ENCODE peak calls at places on chromosomes 11 and 22, in ten cellular contexts. N, P, I, W, D, J, Z, F, C and M are unnamed samples.

GRCh38 chr11:1205121-1205986 is 17.5 kb upstream of the MUC5B start:
- DNase-seq in C (no peak), P (peak), W (no peak), F (no peak), J (no peak), I (no peak), N (no peak), D (no peak), Z (no peak), M (no peak)

GRCh38 chr22:46897246-46897623 is 134.8 kb downstream of the TBC1D22A start:
- DNase-seq in N (no peak), P (peak), D (no peak), W (no peak), F (no peak), I (no peak), C (no peak), Z (no peak), J (no peak), M (no peak)

GRCh38 chr11:111499483-111499882 is 12.7 kb downstream of the BTG4 start:
- DNase-seq in Z (no peak), D (no peak), J (no peak), P (no peak), I (no peak), N (no peak), C (no peak), W (no peak), F (no peak), M (no peak)

GRCh38 chr11:12485328-12485727 is 108.0 kb downstream of the PARVA start:
- DNase-seq in F (no peak), N (no peak), P (no peak), Z (no peak), C (no peak), D (no peak), J (no peak), W (no peak), I (no peak), M (no peak)

GRCh38 chr11:4551346-4551979 is 6.5 kb downstream of the OR52M1 start:
- DNase-seq in C (no peak), P (peak), N (no peak), I (peak), F (no peak), J (no peak), D (no peak), Z (no peak), W (peak), M (no peak)

GRCh38 chr22:38461057-38461413 is 6.0 kb upstream of the KCNJ4 start:
- DNase-seq in J (peak), C (no peak), P (peak), I (no peak), Z (no peak), W (no peak), D (no peak), F (no peak), N (no peak), M (no peak)

GRCh38 chr11:60130496-60130895 is 42.0 kb downstream of the MS4A2 start:
- DNase-seq in N (no peak), J (no peak), Z (no peak), P (peak), F (peak), I (peak), W (peak), C (peak), D (peak), M (no peak)

GRCh38 chr11:117551761-117552343 is 224.2 kb downstream of the CEP164 start:
- DNase-seq in P (no peak), N (no peak), J (peak), W (no peak), F (peak), I (no peak), C (no peak), Z (no peak), D (no peak), M (no peak)

GRCh38 chr11:14642873-14643696 is 519 bp upstream of the PDE3B start:
- DNase-seq in J (no peak), P (peak), C (peak), N (no peak), F (peak), Z (no peak), D (no peak), I (no peak), W (no peak), M (peak)

GRCh38 chr11:61666684-61667297 is 13.4 kb upstream of the DAGLA start:
- DNase-seq in P (no peak), F (no peak), D (no peak), Z (no peak), C (no peak), I (no peak), W (no peak), J (no peak), N (no peak), M (no peak)

GRCh38 chr11:69499216-69499945 is 17.9 kb downstream of the LINC01488 start:
- DNase-seq in N (no peak), Z (no peak), J (no peak), I (no peak), F (no peak), C (no peak), W (no peak), D (no peak), P (peak), M (no peak)

GRCh38 chr11:65788801-65789200 is 1.9 kb downstream of the OVOL1 start:
- DNase-seq in F (no peak), I (no peak), D (no peak), Z (no peak), C (no peak), W (no peak), N (no peak), J (peak), P (no peak), M (no peak)

GRCh38 chr11:16262645-16262955 is 93.7 kb downstream of the SOX6 start:
- DNase-seq in P (no peak), C (no peak), Z (no peak), D (no peak), I (no peak), W (no peak), N (no peak), J (no peak), F (no peak), M (no peak)

GRCh38 chr11:94473177-94473799 is 20.4 kb downstream of the MRE11 start:
- DNase-seq in I (no peak), J (no peak), Z (no peak), C (no peak), N (no peak), P (peak), F (no peak), D (peak), W (no peak), M (no peak)

GRCh38 chr22:29205598-29206371 is at the start of gene EMID1:
- DNase-seq in F (peak), N (peak), D (peak), Z (no peak), P (peak), J (peak), W (no peak), I (peak), C (no peak), M (no peak)

GRCh38 chr11:119314748-119315138 is 2.2 kb downstream of the MCAM start:
- DNase-seq in F (no peak), J (no peak), D (no peak), Z (no peak), N (no peak), W (no peak), I (no peak), P (no peak), C (no peak), M (no peak)

GRCh38 chr11:69409812-69410645 is 71.4 kb upstream of the LINC01488 start:
- DNase-seq in C (no peak), D (no peak), J (no peak), P (no peak), W (no peak), I (no peak), N (no peak), Z (no peak), F (no peak), M (no peak)

GRCh38 chr11:83957038-83957900 is 671.1 kb upstream of the CCDC90B start:
- DNase-seq in J (no peak), F (no peak), D (no peak), N (no peak), P (no peak), C (no peak), I (peak), W (no peak), Z (no peak), M (no peak)

GRCh38 chr11:134843020-134843419 is 431.0 kb upstream of the B3GAT1 start:
- DNase-seq in I (no peak), J (no peak), P (no peak), D (no peak), F (no peak), Z (no peak), N (no peak), W (no peak), C (no peak), M (no peak)

GRCh38 chr22:19855504-19856409 is 1.1 kb upstream of the GNB1L start:
- DNase-seq in W (peak), F (peak), Z (no peak), C (no peak), I (peak), N (peak), P (peak), D (peak), J (peak), M (peak)